ENCODE peak calls at places on chromosome 1, in seven cellular contexts. One of them, this sample, is unnamed.
A peak's percentile ranks its signal among the peaks of the same experiment; 100 is the strongest.

GRCh38 chr1:48654606-48655210 is 122.0 kb downstream of the BEND5 start:
- DNase-seq in fibroblast of lung: no peak
- DNase-seq in nephron progenitor cell: no peak
- DNase-seq in upper lobe of right lung: no peak
- DNase-seq in stomach: no peak
- DNase-seq in stimulated activated CD8-positive, alpha-beta memory T cell treated with anti-CD3 and anti-CD28 coated beads, Interleukin-7, amount 100 ng/mL, for 1 hour: no peak
- DNase-seq in DMS79 treated with DMSO at 0.1 percent for 48 hours: no peak
- DNase-seq in this sample: no peak

GRCh38 chr1:35278886-35279554 is 10.5 kb downstream of the ZMYM4 start:
- DNase-seq in nephron progenitor cell: no peak
- DNase-seq in fibroblast of lung: peak; percentile 60
- DNase-seq in upper lobe of right lung: no peak
- DNase-seq in stomach: no peak
- DNase-seq in DMS79 treated with DMSO at 0.1 percent for 48 hours: no peak
- DNase-seq in stimulated activated CD8-positive, alpha-beta memory T cell treated with anti-CD3 and anti-CD28 coated beads, Interleukin-7, amount 100 ng/mL, for 1 hour: no peak
- DNase-seq in this sample: no peak

GRCh38 chr1:34858901-34859441 is 578 bp downstream of the SMIM12 start:
- DNase-seq in stomach: no peak
- DNase-seq in upper lobe of right lung: no peak
- DNase-seq in fibroblast of lung: peak; percentile 45
- DNase-seq in nephron progenitor cell: no peak
- DNase-seq in stimulated activated CD8-positive, alpha-beta memory T cell treated with anti-CD3 and anti-CD28 coated beads, Interleukin-7, amount 100 ng/mL, for 1 hour: no peak
- DNase-seq in DMS79 treated with DMSO at 0.1 percent for 48 hours: no peak
- DNase-seq in this sample: peak; percentile 89

GRCh38 chr1:36166938-36167910 is 11.3 kb downstream of the MAP7D1 start:
- DNase-seq in stomach: no peak
- DNase-seq in upper lobe of right lung: no peak
- DNase-seq in fibroblast of lung: peak; percentile 55
- DNase-seq in DMS79 treated with DMSO at 0.1 percent for 48 hours: no peak
- DNase-seq in stimulated activated CD8-positive, alpha-beta memory T cell treated with anti-CD3 and anti-CD28 coated beads, Interleukin-7, amount 100 ng/mL, for 1 hour: no peak
- DNase-seq in nephron progenitor cell: no peak
- DNase-seq in this sample: no peak

GRCh38 chr1:72288886-72289285 is 6.5 kb upstream of the NEGR1 start:
- DNase-seq in stimulated activated CD8-positive, alpha-beta memory T cell treated with anti-CD3 and anti-CD28 coated beads, Interleukin-7, amount 100 ng/mL, for 1 hour: no peak
- DNase-seq in upper lobe of right lung: no peak
- DNase-seq in DMS79 treated with DMSO at 0.1 percent for 48 hours: no peak
- DNase-seq in fibroblast of lung: no peak
- DNase-seq in stomach: no peak
- DNase-seq in nephron progenitor cell: no peak
- DNase-seq in this sample: no peak

GRCh38 chr1:96416111-96416595 is 305.4 kb upstream of the PTBP2 start:
- DNase-seq in DMS79 treated with DMSO at 0.1 percent for 48 hours: no peak
- DNase-seq in nephron progenitor cell: no peak
- DNase-seq in stimulated activated CD8-positive, alpha-beta memory T cell treated with anti-CD3 and anti-CD28 coated beads, Interleukin-7, amount 100 ng/mL, for 1 hour: no peak
- DNase-seq in upper lobe of right lung: no peak
- DNase-seq in stomach: no peak
- DNase-seq in fibroblast of lung: peak; percentile 100
- DNase-seq in this sample: no peak

GRCh38 chr1:192573499-192573898 is 2.1 kb upstream of the RGS1 start:
- DNase-seq in stimulated activated CD8-positive, alpha-beta memory T cell treated with anti-CD3 and anti-CD28 coated beads, Interleukin-7, amount 100 ng/mL, for 1 hour: no peak
- DNase-seq in DMS79 treated with DMSO at 0.1 percent for 48 hours: no peak
- DNase-seq in upper lobe of right lung: no peak
- DNase-seq in fibroblast of lung: peak; percentile 74
- DNase-seq in stomach: no peak
- DNase-seq in nephron progenitor cell: no peak
- DNase-seq in this sample: no peak

GRCh38 chr1:175422122-175422521 is 229.5 kb upstream of the KIAA0040 start:
- DNase-seq in fibroblast of lung: no peak
- DNase-seq in DMS79 treated with DMSO at 0.1 percent for 48 hours: no peak
- DNase-seq in upper lobe of right lung: no peak
- DNase-seq in stimulated activated CD8-positive, alpha-beta memory T cell treated with anti-CD3 and anti-CD28 coated beads, Interleukin-7, amount 100 ng/mL, for 1 hour: no peak
- DNase-seq in nephron progenitor cell: no peak
- DNase-seq in stomach: no peak
- DNase-seq in this sample: no peak

GRCh38 chr1:227549892-227550291 is 13.5 kb upstream of the ZNF678 start:
- DNase-seq in nephron progenitor cell: no peak
- DNase-seq in DMS79 treated with DMSO at 0.1 percent for 48 hours: no peak
- DNase-seq in upper lobe of right lung: no peak
- DNase-seq in stomach: no peak
- DNase-seq in stimulated activated CD8-positive, alpha-beta memory T cell treated with anti-CD3 and anti-CD28 coated beads, Interleukin-7, amount 100 ng/mL, for 1 hour: no peak
- DNase-seq in fibroblast of lung: no peak
- DNase-seq in this sample: no peak

GRCh38 chr1:8351693-8352470 is 34.0 kb downstream of the SLC45A1 start:
- DNase-seq in DMS79 treated with DMSO at 0.1 percent for 48 hours: no peak
- DNase-seq in upper lobe of right lung: no peak
- DNase-seq in stomach: no peak
- DNase-seq in fibroblast of lung: no peak
- DNase-seq in stimulated activated CD8-positive, alpha-beta memory T cell treated with anti-CD3 and anti-CD28 coated beads, Interleukin-7, amount 100 ng/mL, for 1 hour: no peak
- DNase-seq in nephron progenitor cell: peak; percentile 68
- DNase-seq in this sample: peak; percentile 31

GRCh38 chr1:212488436-212489283 is 55.9 kb downstream of the NENF start:
- DNase-seq in stimulated activated CD8-positive, alpha-beta memory T cell treated with anti-CD3 and anti-CD28 coated beads, Interleukin-7, amount 100 ng/mL, for 1 hour: no peak
- DNase-seq in fibroblast of lung: peak; percentile 92
- DNase-seq in stomach: peak; percentile 60
- DNase-seq in nephron progenitor cell: no peak
- DNase-seq in upper lobe of right lung: no peak
- DNase-seq in DMS79 treated with DMSO at 0.1 percent for 48 hours: no peak
- DNase-seq in this sample: peak; percentile 12

GRCh38 chr1:245585252-245585959 is 430.6 kb downstream of the KIF26B start:
- DNase-seq in DMS79 treated with DMSO at 0.1 percent for 48 hours: no peak
- DNase-seq in fibroblast of lung: peak; percentile 60
- DNase-seq in upper lobe of right lung: no peak
- DNase-seq in nephron progenitor cell: no peak
- DNase-seq in stomach: no peak
- DNase-seq in stimulated activated CD8-positive, alpha-beta memory T cell treated with anti-CD3 and anti-CD28 coated beads, Interleukin-7, amount 100 ng/mL, for 1 hour: no peak
- DNase-seq in this sample: no peak

GRCh38 chr1:101995984-101996731 is 568 bp downstream of the OLFM3 start:
- DNase-seq in stomach: no peak
- DNase-seq in stimulated activated CD8-positive, alpha-beta memory T cell treated with anti-CD3 and anti-CD28 coated beads, Interleukin-7, amount 100 ng/mL, for 1 hour: no peak
- DNase-seq in fibroblast of lung: no peak
- DNase-seq in DMS79 treated with DMSO at 0.1 percent for 48 hours: no peak
- DNase-seq in upper lobe of right lung: no peak
- DNase-seq in nephron progenitor cell: peak; percentile 10
- DNase-seq in this sample: peak; percentile 50

GRCh38 chr1:3819626-3820245 is 23.4 kb upstream of the LRRC47 start:
- DNase-seq in DMS79 treated with DMSO at 0.1 percent for 48 hours: peak; percentile 62
- DNase-seq in nephron progenitor cell: no peak
- DNase-seq in stimulated activated CD8-positive, alpha-beta memory T cell treated with anti-CD3 and anti-CD28 coated beads, Interleukin-7, amount 100 ng/mL, for 1 hour: no peak
- DNase-seq in stomach: no peak
- DNase-seq in fibroblast of lung: no peak
- DNase-seq in upper lobe of right lung: peak; percentile 40
- DNase-seq in this sample: no peak

GRCh38 chr1:21293537-21294265 is 3.4 kb upstream of the ECE1 start:
- DNase-seq in DMS79 treated with DMSO at 0.1 percent for 48 hours: no peak
- DNase-seq in upper lobe of right lung: no peak
- DNase-seq in fibroblast of lung: no peak
- DNase-seq in stimulated activated CD8-positive, alpha-beta memory T cell treated with anti-CD3 and anti-CD28 coated beads, Interleukin-7, amount 100 ng/mL, for 1 hour: peak; percentile 23
- DNase-seq in nephron progenitor cell: no peak
- DNase-seq in stomach: no peak
- DNase-seq in this sample: no peak

GRCh38 chr1:153922076-153922837 is 515 bp downstream of the GATAD2B start:
- DNase-seq in nephron progenitor cell: peak; percentile 69
- DNase-seq in fibroblast of lung: no peak
- DNase-seq in stomach: peak; percentile 32
- DNase-seq in DMS79 treated with DMSO at 0.1 percent for 48 hours: peak; percentile 51
- DNase-seq in upper lobe of right lung: no peak
- DNase-seq in stimulated activated CD8-positive, alpha-beta memory T cell treated with anti-CD3 and anti-CD28 coated beads, Interleukin-7, amount 100 ng/mL, for 1 hour: peak; percentile 24
- DNase-seq in this sample: peak; percentile 56

GRCh38 chr1:11641776-11642305 is 12.4 kb downstream of the FBXO2 start:
- DNase-seq in upper lobe of right lung: no peak
- DNase-seq in DMS79 treated with DMSO at 0.1 percent for 48 hours: no peak
- DNase-seq in nephron progenitor cell: no peak
- DNase-seq in stimulated activated CD8-positive, alpha-beta memory T cell treated with anti-CD3 and anti-CD28 coated beads, Interleukin-7, amount 100 ng/mL, for 1 hour: no peak
- DNase-seq in stomach: no peak
- DNase-seq in fibroblast of lung: no peak
- DNase-seq in this sample: no peak

GRCh38 chr1:183194527-183195145 is 8.6 kb downstream of the LAMC2 start:
- DNase-seq in stimulated activated CD8-positive, alpha-beta memory T cell treated with anti-CD3 and anti-CD28 coated beads, Interleukin-7, amount 100 ng/mL, for 1 hour: no peak
- DNase-seq in nephron progenitor cell: no peak
- DNase-seq in fibroblast of lung: no peak
- DNase-seq in stomach: no peak
- DNase-seq in upper lobe of right lung: no peak
- DNase-seq in DMS79 treated with DMSO at 0.1 percent for 48 hours: no peak
- DNase-seq in this sample: no peak

GRCh38 chr1:22039594-22040347 is 12.7 kb upstream of the CDC42 start:
- DNase-seq in fibroblast of lung: peak; percentile 89
- DNase-seq in stomach: peak; percentile 89
- DNase-seq in upper lobe of right lung: peak; percentile 88
- DNase-seq in stimulated activated CD8-positive, alpha-beta memory T cell treated with anti-CD3 and anti-CD28 coated beads, Interleukin-7, amount 100 ng/mL, for 1 hour: peak; percentile 74
- DNase-seq in DMS79 treated with DMSO at 0.1 percent for 48 hours: peak; percentile 99
- DNase-seq in nephron progenitor cell: no peak
- DNase-seq in this sample: peak; percentile 89

GRCh38 chr1:160474392-160475242 is 48.4 kb downstream of the SLAMF6 start:
- DNase-seq in stimulated activated CD8-positive, alpha-beta memory T cell treated with anti-CD3 and anti-CD28 coated beads, Interleukin-7, amount 100 ng/mL, for 1 hour: no peak
- DNase-seq in nephron progenitor cell: no peak
- DNase-seq in stomach: no peak
- DNase-seq in DMS79 treated with DMSO at 0.1 percent for 48 hours: no peak
- DNase-seq in fibroblast of lung: no peak
- DNase-seq in upper lobe of right lung: no peak
- DNase-seq in this sample: no peak

GRCh38 chr1:180228648-180229482 is 1.2 kb upstream of the LHX4 start:
- DNase-seq in nephron progenitor cell: no peak
- DNase-seq in DMS79 treated with DMSO at 0.1 percent for 48 hours: no peak
- DNase-seq in fibroblast of lung: no peak
- DNase-seq in stomach: no peak
- DNase-seq in upper lobe of right lung: peak; percentile 40
- DNase-seq in stimulated activated CD8-positive, alpha-beta memory T cell treated with anti-CD3 and anti-CD28 coated beads, Interleukin-7, amount 100 ng/mL, for 1 hour: no peak
- DNase-seq in this sample: no peak

GRCh38 chr1:1118893-1119220 is 3.0 kb upstream of the C1orf159 start:
- DNase-seq in DMS79 treated with DMSO at 0.1 percent for 48 hours: no peak
- DNase-seq in fibroblast of lung: no peak
- DNase-seq in nephron progenitor cell: no peak
- DNase-seq in stimulated activated CD8-positive, alpha-beta memory T cell treated with anti-CD3 and anti-CD28 coated beads, Interleukin-7, amount 100 ng/mL, for 1 hour: no peak
- DNase-seq in stomach: no peak
- DNase-seq in upper lobe of right lung: peak; percentile 52
- DNase-seq in this sample: no peak

GRCh38 chr1:54080598-54081049 is 27.2 kb downstream of the TCEANC2 start:
- DNase-seq in DMS79 treated with DMSO at 0.1 percent for 48 hours: no peak
- DNase-seq in nephron progenitor cell: no peak
- DNase-seq in upper lobe of right lung: no peak
- DNase-seq in fibroblast of lung: no peak
- DNase-seq in stomach: no peak
- DNase-seq in stimulated activated CD8-positive, alpha-beta memory T cell treated with anti-CD3 and anti-CD28 coated beads, Interleukin-7, amount 100 ng/mL, for 1 hour: no peak
- DNase-seq in this sample: no peak

GRCh38 chr1:168488153-168488552 is 55.6 kb downstream of the XCL2 start:
- DNase-seq in DMS79 treated with DMSO at 0.1 percent for 48 hours: no peak
- DNase-seq in upper lobe of right lung: no peak
- DNase-seq in stomach: peak; percentile 30
- DNase-seq in fibroblast of lung: peak; percentile 63
- DNase-seq in nephron progenitor cell: no peak
- DNase-seq in stimulated activated CD8-positive, alpha-beta memory T cell treated with anti-CD3 and anti-CD28 coated beads, Interleukin-7, amount 100 ng/mL, for 1 hour: no peak
- DNase-seq in this sample: no peak

GRCh38 chr1:12157366-12158231 is 9.2 kb upstream of the TNFRSF1B start:
- DNase-seq in nephron progenitor cell: no peak
- DNase-seq in fibroblast of lung: no peak
- DNase-seq in stimulated activated CD8-positive, alpha-beta memory T cell treated with anti-CD3 and anti-CD28 coated beads, Interleukin-7, amount 100 ng/mL, for 1 hour: no peak
- DNase-seq in DMS79 treated with DMSO at 0.1 percent for 48 hours: no peak
- DNase-seq in stomach: no peak
- DNase-seq in upper lobe of right lung: no peak
- DNase-seq in this sample: no peak

GRCh38 chr1:174982971-174983689 is 16.6 kb upstream of the CACYBP start:
- DNase-seq in stimulated activated CD8-positive, alpha-beta memory T cell treated with anti-CD3 and anti-CD28 coated beads, Interleukin-7, amount 100 ng/mL, for 1 hour: no peak
- DNase-seq in upper lobe of right lung: no peak
- DNase-seq in DMS79 treated with DMSO at 0.1 percent for 48 hours: peak; percentile 4
- DNase-seq in stomach: no peak
- DNase-seq in nephron progenitor cell: peak; percentile 28
- DNase-seq in fibroblast of lung: peak; percentile 73
- DNase-seq in this sample: peak; percentile 59

GRCh38 chr1:79355073-79355472 is 348.5 kb upstream of the ADGRL4 start:
- DNase-seq in upper lobe of right lung: no peak
- DNase-seq in stimulated activated CD8-positive, alpha-beta memory T cell treated with anti-CD3 and anti-CD28 coated beads, Interleukin-7, amount 100 ng/mL, for 1 hour: no peak
- DNase-seq in stomach: no peak
- DNase-seq in nephron progenitor cell: no peak
- DNase-seq in fibroblast of lung: peak; percentile 86
- DNase-seq in DMS79 treated with DMSO at 0.1 percent for 48 hours: no peak
- DNase-seq in this sample: no peak

GRCh38 chr1:211910136-211910884 is 79.7 kb upstream of the LPGAT1 start:
- DNase-seq in fibroblast of lung: no peak
- DNase-seq in upper lobe of right lung: no peak
- DNase-seq in DMS79 treated with DMSO at 0.1 percent for 48 hours: no peak
- DNase-seq in stomach: no peak
- DNase-seq in stimulated activated CD8-positive, alpha-beta memory T cell treated with anti-CD3 and anti-CD28 coated beads, Interleukin-7, amount 100 ng/mL, for 1 hour: no peak
- DNase-seq in nephron progenitor cell: no peak
- DNase-seq in this sample: no peak

GRCh38 chr1:57086141-57086540 is 120.3 kb upstream of the C8B start:
- DNase-seq in DMS79 treated with DMSO at 0.1 percent for 48 hours: no peak
- DNase-seq in stomach: no peak
- DNase-seq in fibroblast of lung: no peak
- DNase-seq in stimulated activated CD8-positive, alpha-beta memory T cell treated with anti-CD3 and anti-CD28 coated beads, Interleukin-7, amount 100 ng/mL, for 1 hour: no peak
- DNase-seq in upper lobe of right lung: no peak
- DNase-seq in nephron progenitor cell: no peak
- DNase-seq in this sample: no peak

GRCh38 chr1:153532161-153532560 is 3.6 kb downstream of the S100A6 start:
- DNase-seq in fibroblast of lung: no peak
- DNase-seq in upper lobe of right lung: peak; percentile 6
- DNase-seq in stomach: no peak
- DNase-seq in stimulated activated CD8-positive, alpha-beta memory T cell treated with anti-CD3 and anti-CD28 coated beads, Interleukin-7, amount 100 ng/mL, for 1 hour: no peak
- DNase-seq in nephron progenitor cell: no peak
- DNase-seq in DMS79 treated with DMSO at 0.1 percent for 48 hours: no peak
- DNase-seq in this sample: no peak

GRCh38 chr1:145979746-145980435 is 15.4 kb downstream of the POLR3GL start:
- DNase-seq in nephron progenitor cell: no peak
- DNase-seq in stimulated activated CD8-positive, alpha-beta memory T cell treated with anti-CD3 and anti-CD28 coated beads, Interleukin-7, amount 100 ng/mL, for 1 hour: no peak
- DNase-seq in fibroblast of lung: peak; percentile 52
- DNase-seq in stomach: peak; percentile 33
- DNase-seq in DMS79 treated with DMSO at 0.1 percent for 48 hours: no peak
- DNase-seq in upper lobe of right lung: no peak
- DNase-seq in this sample: no peak

GRCh38 chr1:206503591-206504362 is 3.6 kb upstream of the RASSF5 start:
- DNase-seq in stimulated activated CD8-positive, alpha-beta memory T cell treated with anti-CD3 and anti-CD28 coated beads, Interleukin-7, amount 100 ng/mL, for 1 hour: no peak
- DNase-seq in stomach: no peak
- DNase-seq in fibroblast of lung: peak; percentile 97
- DNase-seq in nephron progenitor cell: no peak
- DNase-seq in DMS79 treated with DMSO at 0.1 percent for 48 hours: no peak
- DNase-seq in upper lobe of right lung: no peak
- DNase-seq in this sample: no peak

GRCh38 chr1:191255354-191256057 is 777.8 kb upstream of the BRINP3 start:
- DNase-seq in nephron progenitor cell: no peak
- DNase-seq in stomach: no peak
- DNase-seq in stimulated activated CD8-positive, alpha-beta memory T cell treated with anti-CD3 and anti-CD28 coated beads, Interleukin-7, amount 100 ng/mL, for 1 hour: no peak
- DNase-seq in fibroblast of lung: no peak
- DNase-seq in upper lobe of right lung: no peak
- DNase-seq in DMS79 treated with DMSO at 0.1 percent for 48 hours: no peak
- DNase-seq in this sample: no peak

GRCh38 chr1:77678628-77679610 is 3.5 kb downstream of the ZZZ3 start:
- DNase-seq in DMS79 treated with DMSO at 0.1 percent for 48 hours: no peak
- DNase-seq in upper lobe of right lung: no peak
- DNase-seq in stomach: no peak
- DNase-seq in stimulated activated CD8-positive, alpha-beta memory T cell treated with anti-CD3 and anti-CD28 coated beads, Interleukin-7, amount 100 ng/mL, for 1 hour: no peak
- DNase-seq in fibroblast of lung: no peak
- DNase-seq in nephron progenitor cell: no peak
- DNase-seq in this sample: no peak